ENCODE peak calls at places on chromosomes 16 and 17, in seven cellular contexts. T is esophagus squamous epithelium; P is caudate nucleus; L is dorsolateral prefrontal cortex; V is CD8-positive, alpha-beta T cell; J is RWPE1; R is cardiac muscle cell. A is an unnamed sample.
A peak's percentile ranks its signal among the peaks of the same experiment; 100 is the strongest.

GRCh38 chr16:23900480-23901177 is 64.8 kb downstream of the PRKCB start:
- DNase-seq in R (no peak), T (no peak), V (no peak), P (no peak), L (no peak), J (no peak), A (no peak)

GRCh38 chr16:77945126-77945525 is 77.2 kb upstream of the CLEC3A start:
- DNase-seq in P (no peak), T (no peak), R (no peak), V (no peak), L (no peak), J (no peak), A (no peak)

GRCh38 chr16:56226840-56227525 is 35.7 kb downstream of the GNAO1 start:
- DNase-seq in R (no peak), J (no peak), T (no peak), V (no peak), L (no peak), P (no peak), A (no peak)

GRCh38 chr17:19457830-19458271 is 46.8 kb downstream of the RNF112 start:
- DNase-seq in V (no peak), P (no peak), L (no peak), R (no peak), T (no peak), J (no peak), A (peak; percentile 72)

GRCh38 chr16:57333402-57333801 is 25.2 kb upstream of the CCL22 start:
- DNase-seq in J (no peak), L (no peak), P (no peak), R (no peak), V (no peak), T (no peak), A (no peak)

GRCh38 chr17:76684756-76685155 is 26.0 kb downstream of the MXRA7 start:
- DNase-seq in P (no peak), L (no peak), J (no peak), T (no peak), R (no peak), V (no peak), A (no peak)

GRCh38 chr16:47664653-47665325 is 203.7 kb downstream of the PHKB start:
- DNase-seq in R (no peak), L (no peak), J (no peak), P (no peak), T (no peak), V (no peak), A (no peak)

GRCh38 chr16:67968440-67969285 is at the start of gene SLC12A4:
- DNase-seq in T (peak; percentile 23), R (peak; percentile 82), V (peak; percentile 88), P (peak; percentile 27), L (no peak), J (peak; percentile 92), A (no peak)

GRCh38 chr16:57846078-57846697 is 43.9 kb upstream of the KIFC3 start:
- DNase-seq in R (no peak), L (no peak), T (no peak), V (no peak), P (no peak), J (no peak), A (no peak)

GRCh38 chr17:10698116-10698818 is 873 bp downstream of the ADPRM start:
- DNase-seq in J (peak; percentile 11), P (no peak), T (no peak), R (peak; percentile 55), V (no peak), L (no peak), A (no peak)

GRCh38 chr17:32627233-32628008 is 140.6 kb downstream of the CDK5R1 start:
- DNase-seq in L (peak; percentile 78), J (no peak), R (peak; percentile 35), T (no peak), P (peak; percentile 60), V (peak; percentile 22), A (no peak)

DNA sequence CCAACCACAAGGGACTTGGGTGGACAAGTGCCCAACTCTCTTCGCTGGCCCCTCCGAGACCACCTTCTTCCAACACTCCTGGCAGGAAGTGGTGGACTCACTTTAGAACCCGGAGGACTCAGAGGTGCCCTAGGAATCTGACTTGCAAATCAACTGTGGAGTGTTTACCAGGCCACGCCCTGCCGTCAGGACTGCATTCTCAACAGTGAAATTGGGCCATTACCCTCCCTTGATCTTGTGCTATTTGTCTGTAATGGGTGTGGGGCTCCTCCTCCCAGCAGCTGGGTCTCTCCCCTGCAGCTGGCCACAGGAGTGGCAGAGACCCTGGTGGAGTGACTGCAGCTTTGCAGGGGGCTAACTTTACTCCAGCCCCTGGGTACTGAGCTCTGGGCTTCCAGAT is 212.2 kb upstream of the RPL38 start:
- DNase-seq in L (no peak), T (no peak), V (no peak), P (no peak), R (no peak), J (no peak), A (no peak)
- H3K27ac ChIP-seq in L (no peak overlapping the region), T (no peak overlapping the region), V (no peak overlapping the region), P (no peak overlapping the region), R (no peak overlapping the region), J (no peak overlapping the region), A (no peak overlapping the region)

GRCh38 chr16:86505899-86506864 is 4.1 kb upstream of the FOXF1 start:
- DNase-seq in P (no peak), L (no peak), J (no peak), R (no peak), T (no peak), V (no peak), A (no peak)

GRCh38 chr16:86509759-86510464 is 415 bp upstream of the FOXF1 start:
- DNase-seq in T (no peak), P (no peak), L (no peak), J (no peak), V (no peak), R (peak; percentile 76), A (no peak)

GRCh38 chr16:86507173-86508027 is 2.9 kb upstream of the FOXF1 start:
- DNase-seq in V (no peak), J (no peak), R (no peak), P (no peak), T (no peak), L (no peak), A (no peak)

GRCh38 chr16:86508947-86509758 is 1.2 kb upstream of the FOXF1 start:
- DNase-seq in L (no peak), V (no peak), R (peak; percentile 77), T (no peak), J (peak; percentile 34), P (no peak), A (no peak)

GRCh38 chr16:86508028-86508946 is 2.0 kb upstream of the FOXF1 start:
- DNase-seq in P (no peak), T (no peak), V (no peak), L (no peak), R (no peak), J (no peak), A (no peak)
- H3K27ac ChIP-seq in P (no peak overlapping the region), T (peak overlapping the region; percentile 95), V (no peak overlapping the region), L (peak overlapping the region; percentile 32), R (no peak overlapping the region), J (no peak overlapping the region), A (peak overlapping the region; percentile 94)

GRCh38 chr16:86344586-86344871 is 165.8 kb upstream of the FOXF1 start:
- DNase-seq in J (no peak), V (no peak), R (no peak), P (no peak), T (no peak), L (no peak), A (no peak)
- H3K27ac ChIP-seq in J (no peak overlapping the region), V (no peak overlapping the region), R (no peak overlapping the region), P (peak overlapping the region; percentile 36), T (peak overlapping the region; percentile 91), L (no peak overlapping the region), A (peak overlapping the region; percentile 87)

DNA sequence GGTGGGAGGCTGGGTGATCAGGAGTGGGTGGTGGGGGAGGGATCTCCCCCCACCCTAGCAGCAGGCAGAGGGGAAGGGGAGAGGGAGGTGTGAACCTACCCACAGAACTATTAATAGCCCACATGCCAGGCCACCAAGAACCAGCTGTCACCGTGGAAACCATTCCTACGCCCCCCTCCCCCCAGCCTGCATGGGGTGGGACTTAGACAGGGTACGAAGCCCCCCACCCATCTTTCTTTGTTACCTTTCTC is 7.8 kb downstream of the THRA start:
- DNase-seq in L (no peak), T (no peak), J (no peak), P (no peak), V (no peak), R (no peak), A (no peak)
- H3K27ac ChIP-seq in L (peak overlapping the region; percentile 99), T (peak overlapping the region; percentile 89), J (peak overlapping the region; percentile 95), P (peak overlapping the region; percentile 100), V (no peak overlapping the region), R (peak overlapping the region; percentile 89), A (peak overlapping the region; percentile 99)

DNA sequence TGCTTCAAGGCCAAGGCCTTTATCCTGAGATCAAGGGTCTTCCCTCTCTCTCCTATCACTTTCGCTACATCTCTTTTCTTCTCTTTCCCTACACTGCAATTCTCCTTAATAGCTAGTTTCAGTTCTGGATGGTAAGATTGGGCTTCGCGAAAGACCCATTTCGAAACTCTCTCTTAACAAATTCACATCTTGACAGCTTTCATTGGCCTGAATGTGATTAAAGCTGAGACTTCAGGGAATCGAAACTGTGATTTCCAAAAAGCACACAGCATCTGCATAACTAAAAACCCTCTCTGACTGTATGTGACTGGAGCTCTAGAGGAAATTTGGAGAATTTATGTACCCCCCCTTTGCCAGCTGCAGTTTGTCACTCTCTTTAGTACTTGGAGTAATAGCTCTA is 105.2 kb upstream of the FAM20A start:
- DNase-seq in P (no peak), L (no peak), T (no peak), R (peak; percentile 41), J (no peak), V (no peak), A (no peak)
- H3K27ac ChIP-seq in P (no peak overlapping the region), L (no peak overlapping the region), T (peak overlapping the region; percentile 41), R (no peak overlapping the region), J (no peak overlapping the region), V (no peak overlapping the region), A (peak overlapping the region; percentile 55)